ENCODE peak calls at places on chromosome 17, in nine cellular contexts. X, P, E, V, U, O, Y, M and H are unnamed samples.

GRCh38 chr17:31528291-31528874 is 136.9 kb downstream of the RAB11FIP4 start:
- DNase-seq in O (no peak), X (no peak), M (no peak), P (no peak), U (no peak), V (no peak), Y (no peak), E (no peak), H (no peak)

GRCh38 chr17:69552986-69553667 is 138.6 kb downstream of the MAP2K6 start:
- DNase-seq in X (no peak), E (no peak), U (no peak), Y (no peak), M (no peak), O (no peak), V (no peak), P (no peak), H (no peak)

GRCh38 chr17:17913695-17914332 is 58.4 kb downstream of the TOM1L2 start:
- DNase-seq in Y (no peak), P (peak; percentile 62), E (peak; percentile 60), V (peak; percentile 87), U (no peak), X (peak; percentile 93), M (peak; percentile 64), O (peak; percentile 68), H (peak; percentile 88)

GRCh38 chr17:49104511-49105074 is 28.0 kb upstream of the B4GALNT2 start:
- DNase-seq in E (no peak), X (no peak), V (peak; percentile 60), P (no peak), U (no peak), Y (no peak), O (no peak), M (no peak), H (no peak)

GRCh38 chr17:4101127-4101798 is 41.6 kb downstream of the ZZEF1 start:
- DNase-seq in U (no peak), X (no peak), V (peak; percentile 45), O (peak; percentile 17), E (no peak), Y (no peak), P (peak; percentile 20), M (no peak), H (peak; percentile 31)

GRCh38 chr17:10251212-10251948 is 53.0 kb upstream of the GAS7 start:
- DNase-seq in P (no peak), M (no peak), Y (no peak), V (no peak), X (no peak), U (no peak), O (no peak), E (no peak), H (no peak)

GRCh38 chr17:64209983-64210382 is 53.1 kb downstream of the TEX2 start:
- DNase-seq in Y (no peak), X (no peak), V (no peak), P (no peak), M (no peak), U (no peak), E (no peak), O (no peak), H (no peak)

GRCh38 chr17:79388556-79389295 is 222.1 kb downstream of the RBFOX3 start:
- DNase-seq in V (peak; percentile 57), O (no peak), Y (no peak), E (peak; percentile 80), U (no peak), X (peak; percentile 34), P (peak; percentile 35), M (no peak), H (peak; percentile 93)

GRCh38 chr17:78737332-78737731 is 44.7 kb downstream of the CYTH1 start:
- DNase-seq in M (no peak), U (no peak), X (peak; percentile 59), P (no peak), E (no peak), O (no peak), Y (no peak), V (peak; percentile 77), H (peak; percentile 60)

GRCh38 chr17:21042434-21043295 is at the start of gene USP22:
- DNase-seq in V (no peak), U (peak; percentile 90), X (peak; percentile 98), E (peak; percentile 77), P (no peak), O (no peak), Y (peak; percentile 96), M (peak; percentile 31), H (peak; percentile 76)

GRCh38 chr17:17691468-17692263 is 10.4 kb downstream of the RAI1 start:
- DNase-seq in P (no peak), Y (no peak), O (no peak), V (no peak), U (no peak), E (no peak), X (no peak), M (no peak), H (no peak)

GRCh38 chr17:44781553-44782348 is 23.0 kb downstream of the ADAM11 start:
- DNase-seq in E (peak; percentile 47), V (no peak), Y (no peak), M (no peak), O (no peak), X (no peak), P (no peak), U (no peak), H (no peak)

GRCh38 chr17:6843241-6843890 is 11.8 kb upstream of the TEKT1 start:
- DNase-seq in X (peak; percentile 60), E (peak; percentile 29), O (peak; percentile 10), P (no peak), V (peak; percentile 45), Y (no peak), U (no peak), M (no peak), H (peak; percentile 74)

GRCh38 chr17:80337195-80337895 is 76.7 kb downstream of the RNF213 start:
- DNase-seq in P (no peak), E (no peak), O (no peak), V (no peak), U (no peak), X (no peak), M (no peak), Y (no peak), H (no peak)

GRCh38 chr17:34665150-34665802 is 85.9 kb downstream of the TMEM132E start:
- DNase-seq in X (no peak), E (no peak), U (no peak), O (no peak), V (no peak), Y (no peak), P (no peak), M (no peak), H (no peak)